ENCODE peak calls at places on chromosomes 4 and X, in five cellular contexts. M is astrocyte of the spinal cord, G is osteocyte, T is GM12864, W is tibial artery. K is an unnamed sample.

GRCh38 chrX:48883729-48884128 is 13.8 kb downstream of the TIMM17B start:
- DNase-seq in M (no peak), G (no peak), W (no peak), T (no peak), K (no peak)

GRCh38 chr4:92303621-92304027 is at the start of gene GRID2:
- DNase-seq in G (no peak), T (no peak), W (no peak), M (peak), K (no peak)

GRCh38 chr4:122758033-122758432 is 25.5 kb downstream of the BBS12 start:
- DNase-seq in W (no peak), M (peak), T (no peak), G (no peak), K (peak)

GRCh38 chrX:40418413-40419195 is 162.2 kb upstream of the ATP6AP2 start:
- DNase-seq in G (no peak), T (no peak), M (peak), W (no peak), K (no peak)

GRCh38 chrX:24694825-24695224 is 1.1 kb downstream of the POLA1 start:
- DNase-seq in T (no peak), G (no peak), W (no peak), M (no peak), K (no peak)

GRCh38 chrX:39815621-39816020 is 282.1 kb downstream of the BCOR start:
- DNase-seq in G (no peak), W (no peak), M (no peak), T (no peak), K (peak)

GRCh38 chrX:138925330-138925729 is 213.8 kb upstream of the FGF13 start:
- DNase-seq in T (no peak), G (no peak), M (peak), W (no peak), K (no peak)

GRCh38 chrX:102155806-102156179 is at the start of gene BEX5:
- DNase-seq in G (no peak), W (peak), T (peak), M (peak), K (peak)

GRCh38 chrX:76109654-76110053 is 63.2 kb upstream of the PBDC1 start:
- DNase-seq in W (no peak), M (no peak), T (no peak), G (no peak), K (no peak)

GRCh38 chr4:21410372-21410771 is 538.2 kb downstream of the KCNIP4 start:
- DNase-seq in W (no peak), M (no peak), G (no peak), T (no peak), K (no peak)

GRCh38 chr4:90220453-90220852 is 93.3 kb downstream of the CCSER1 start:
- DNase-seq in T (no peak), M (no peak), G (no peak), W (no peak), K (no peak)

GRCh38 chr4:142838781-142839180 is 7.3 kb downstream of the INPP4B start:
- DNase-seq in G (no peak), T (no peak), W (no peak), M (no peak), K (no peak)

GRCh38 chr4:40843696-40844095 is 93.9 kb downstream of the NSUN7 start:
- DNase-seq in G (no peak), W (no peak), T (no peak), M (no peak), K (peak)

GRCh38 chr4:152508386-152508785 is 27.5 kb downstream of the FBXW7 start:
- DNase-seq in G (no peak), T (no peak), M (no peak), W (no peak), K (no peak)

GRCh38 chrX:12383196-12383595 is 244.9 kb downstream of the FRMPD4 start:
- DNase-seq in G (no peak), T (no peak), W (no peak), M (no peak), K (no peak)

GRCh38 chr4:179666226-179666625 is 2224.0 kb upstream of the AGA start:
- DNase-seq in G (no peak), M (no peak), W (no peak), T (no peak), K (no peak)

GRCh38 chr4:80186666-80187065 is 10.6 kb upstream of the PRDM8 start:
- DNase-seq in G (no peak), T (no peak), W (no peak), M (no peak), K (peak)

GRCh38 chr4:70437212-70437611 is 34.8 kb upstream of the MUC7 start:
- DNase-seq in M (no peak), G (no peak), W (no peak), T (no peak), K (no peak)

GRCh38 chr4:4387531-4388311 is 819 bp downstream of the NSG1 start:
- DNase-seq in W (no peak), M (no peak), G (no peak), T (no peak), K (no peak)

GRCh38 chrX:64975491-64975890 is 759 bp downstream of the ZC4H2 start:
- DNase-seq in W (peak), T (no peak), G (peak), M (peak), K (peak)

GRCh38 chr4:6343950-6344408 is 74.3 kb downstream of the WFS1 start:
- DNase-seq in T (no peak), G (no peak), M (peak), W (no peak), K (no peak)

GRCh38 chr4:143599827-143600226 is 86.3 kb downstream of the SMARCA5 start:
- DNase-seq in M (no peak), T (no peak), W (no peak), G (no peak), K (no peak)

GRCh38 chr4:111879539-111879938 is 265.7 kb upstream of the FAM241A start:
- DNase-seq in T (no peak), W (no peak), M (no peak), G (no peak), K (no peak)

GRCh38 chrX:131729295-131729694 is 185.4 kb downstream of the OR13H1 start:
- DNase-seq in T (no peak), M (peak), W (no peak), G (peak), K (no peak)

GRCh38 chrX:154444001-154444754 is at the start of gene FAM50A:
- DNase-seq in T (no peak), W (peak), M (peak), G (no peak), K (peak)

GRCh38 chrX:42992199-42992943 is 214.4 kb upstream of the PPP1R2C start:
- DNase-seq in M (peak), T (no peak), G (no peak), W (no peak), K (no peak)

GRCh38 chrX:1248381-1249061 is 20.1 kb upstream of the CSF2RA start:
- DNase-seq in W (no peak), T (no peak), G (no peak), M (no peak), K (peak)

GRCh38 chr4:153291562-153291961 is 52.9 kb upstream of the MND1 start:
- DNase-seq in T (no peak), M (no peak), G (no peak), W (no peak), K (no peak)

GRCh38 chr4:155604718-155605601 is 61.7 kb upstream of the GUCY1A1 start:
- DNase-seq in W (peak), M (peak), G (no peak), T (no peak), K (no peak)

GRCh38 chr4:113555868-113556267 is 205.7 kb downstream of the CAMK2D start:
- DNase-seq in M (no peak), W (no peak), T (no peak), G (no peak), K (no peak)

GRCh38 chr4:99966692-99967091 is 16.6 kb upstream of the H2AZ1 start:
- DNase-seq in W (no peak), G (no peak), M (no peak), T (no peak), K (no peak)

DNA sequence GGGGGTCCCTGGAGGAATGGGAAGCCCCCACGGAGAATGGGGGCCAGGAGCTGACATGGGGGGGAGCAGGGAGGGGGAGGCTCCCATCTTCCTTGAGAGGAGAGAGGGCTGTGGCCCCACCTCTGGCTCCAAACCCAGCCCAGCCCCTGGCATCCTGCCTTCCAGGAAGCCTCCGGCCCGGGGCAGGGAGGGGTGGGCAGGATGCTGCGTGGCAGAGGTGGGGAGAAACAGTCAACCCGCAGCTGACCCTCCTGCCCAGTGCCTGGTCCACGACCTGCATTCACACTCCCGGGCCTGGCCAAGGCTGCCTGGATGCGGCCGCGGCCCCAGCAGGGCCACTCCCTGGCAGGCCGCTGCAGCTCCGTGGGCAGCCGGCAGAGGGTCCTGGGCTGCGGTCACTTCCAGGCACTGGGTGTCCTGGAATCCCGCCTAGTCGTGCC is 39.0 kb downstream of the CPLX1 start:
- DNase-seq in G (no peak), T (no peak), M (no peak), W (no peak), K (no peak)
- TF ChIP-seq CTCF in G (no peak), T (peak), M (peak), W (no peak), K (no peak)

GRCh38 chr4:38237139-38237538 is 276.9 kb downstream of the PTTG2 start:
- DNase-seq in W (no peak), G (no peak), M (peak), T (no peak), K (no peak)
- TF ChIP-seq CTCF in W (no peak), G (no peak), M (no peak), T (no peak), K (no peak)

GRCh38 chr4:173752610-173753009 is 222.6 kb upstream of the HAND2 start:
- DNase-seq in T (peak), W (no peak), M (no peak), G (no peak), K (peak)
- TF ChIP-seq CTCF in T (peak), W (peak), M (peak), G (peak), K (peak)

GRCh38 chr4:1579834-1580686 is 104.1 kb downstream of the FAM53A start:
- DNase-seq in M (peak), W (peak), T (no peak), G (peak), K (peak)

GRCh38 chr4:1584498-1584897 is 99.6 kb downstream of the FAM53A start:
- DNase-seq in G (no peak), M (no peak), T (no peak), W (no peak), K (no peak)

GRCh38 chr4:1583859-1584258 is 100.3 kb downstream of the FAM53A start:
- DNase-seq in W (no peak), G (no peak), M (no peak), T (no peak), K (no peak)

GRCh38 chr4:1582227-1582626 is 101.9 kb downstream of the FAM53A start:
- DNase-seq in G (no peak), W (no peak), M (no peak), T (no peak), K (no peak)

DNA sequence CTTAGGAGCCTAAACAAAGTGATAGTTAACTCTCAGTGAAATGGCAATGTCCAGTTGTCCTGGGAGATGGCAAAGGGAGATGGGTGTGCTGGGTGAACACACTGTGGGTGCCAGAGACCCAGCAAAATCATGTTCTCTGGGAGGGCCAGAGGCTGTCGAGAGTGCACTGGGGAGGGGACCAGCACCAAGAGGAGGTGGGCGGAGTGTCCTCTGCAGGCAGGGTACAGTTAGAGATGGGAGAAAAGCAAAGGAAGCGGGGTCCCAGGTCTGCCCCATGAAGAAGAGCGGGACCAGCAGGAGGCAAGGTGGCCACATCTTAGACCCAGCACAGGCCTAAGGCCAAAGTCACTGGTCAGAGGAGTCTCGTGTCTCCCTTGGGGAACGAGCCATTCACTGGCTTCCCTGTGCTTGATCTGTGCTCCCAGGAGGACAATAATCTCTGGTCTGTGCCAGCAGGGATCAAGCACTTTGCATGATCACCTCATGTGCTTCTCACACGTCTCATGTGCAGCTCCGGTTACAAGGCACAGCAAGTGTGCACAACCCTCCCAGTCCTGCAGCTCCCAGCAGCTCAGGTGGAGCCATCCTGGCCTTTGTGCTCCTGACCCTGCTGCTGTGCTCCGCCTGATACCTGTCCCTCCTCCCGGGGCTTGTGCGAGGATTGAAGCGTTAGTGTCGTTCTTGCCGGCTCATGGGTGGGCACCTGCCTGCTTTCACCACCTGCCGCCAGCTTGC is 100.9 kb downstream of the FAM53A start:
- DNase-seq in G (no peak), M (no peak), T (no peak), W (no peak), K (no peak)
- TF ChIP-seq CTCF in G (no peak), M (no peak), T (no peak), W (no peak), K (no peak)

DNA sequence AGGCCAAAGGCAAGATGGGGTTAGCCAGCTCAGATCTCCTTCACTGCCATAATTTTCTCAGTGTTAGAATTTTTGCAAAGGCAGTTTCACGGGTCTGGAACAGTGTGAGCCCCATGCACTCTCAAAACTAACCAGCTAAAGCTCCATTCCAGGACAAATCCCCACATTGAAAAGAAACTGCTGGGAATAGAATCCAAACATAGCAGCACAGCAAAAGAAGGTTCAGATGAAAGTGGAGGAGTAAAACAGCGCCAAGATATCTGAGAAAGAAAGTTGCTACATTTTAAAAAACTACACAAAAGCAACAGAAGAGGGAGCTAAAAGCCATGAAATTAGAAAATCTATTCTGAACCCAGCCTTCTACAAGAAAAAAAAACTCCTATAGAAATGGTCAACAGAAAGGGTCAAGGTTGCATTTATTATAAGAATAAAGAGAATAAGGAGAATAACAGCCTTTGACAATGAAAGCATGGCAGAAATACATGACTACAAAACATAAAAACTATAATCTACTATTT is 39.6 kb upstream of the SLC7A3 start:
- DNase-seq in M (peak), W (no peak), T (no peak), G (no peak), K (peak)
- TF ChIP-seq CTCF in M (peak), W (peak), T (no peak), G (peak), K (no peak)

DNA sequence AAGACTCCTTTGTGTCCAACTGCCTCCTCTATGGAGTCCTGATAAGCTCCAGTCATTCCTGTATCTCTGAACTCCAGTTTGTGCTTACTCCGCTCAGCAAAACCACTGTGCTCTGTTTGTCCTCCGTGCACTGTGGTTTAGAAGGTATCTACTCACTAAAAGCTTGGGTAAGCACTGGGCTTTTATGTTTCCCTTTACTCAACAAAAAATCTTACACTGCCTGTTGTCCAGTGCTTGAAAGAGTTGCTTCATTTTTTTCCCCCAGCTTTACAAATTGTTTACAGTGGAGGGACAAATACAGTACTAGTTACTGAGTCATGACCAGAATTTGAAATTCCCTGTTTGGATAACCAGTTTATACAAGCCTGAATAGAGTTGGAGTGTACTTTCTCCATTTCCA is 545.3 kb upstream of the FAT1 start:
- DNase-seq in W (no peak), G (no peak), M (peak), T (no peak), K (no peak)
- TF ChIP-seq CTCF in W (no peak), G (no peak), M (no peak), T (no peak), K (no peak)

GRCh38 chr4:2409381-2409783 is 9.1 kb downstream of the ZFYVE28 start:
- DNase-seq in W (no peak), G (no peak), T (no peak), M (no peak), K (no peak)
- TF ChIP-seq CTCF in W (no peak), G (no peak), T (no peak), M (no peak), K (no peak)

GRCh38 chr4:115852767-115853091 is 739.3 kb upstream of the NDST4 start:
- DNase-seq in M (no peak), G (no peak), W (no peak), T (no peak), K (no peak)

GRCh38 chr4:115850799-115851509 is 737.5 kb upstream of the NDST4 start:
- DNase-seq in G (no peak), W (no peak), M (no peak), T (no peak), K (peak)

DNA sequence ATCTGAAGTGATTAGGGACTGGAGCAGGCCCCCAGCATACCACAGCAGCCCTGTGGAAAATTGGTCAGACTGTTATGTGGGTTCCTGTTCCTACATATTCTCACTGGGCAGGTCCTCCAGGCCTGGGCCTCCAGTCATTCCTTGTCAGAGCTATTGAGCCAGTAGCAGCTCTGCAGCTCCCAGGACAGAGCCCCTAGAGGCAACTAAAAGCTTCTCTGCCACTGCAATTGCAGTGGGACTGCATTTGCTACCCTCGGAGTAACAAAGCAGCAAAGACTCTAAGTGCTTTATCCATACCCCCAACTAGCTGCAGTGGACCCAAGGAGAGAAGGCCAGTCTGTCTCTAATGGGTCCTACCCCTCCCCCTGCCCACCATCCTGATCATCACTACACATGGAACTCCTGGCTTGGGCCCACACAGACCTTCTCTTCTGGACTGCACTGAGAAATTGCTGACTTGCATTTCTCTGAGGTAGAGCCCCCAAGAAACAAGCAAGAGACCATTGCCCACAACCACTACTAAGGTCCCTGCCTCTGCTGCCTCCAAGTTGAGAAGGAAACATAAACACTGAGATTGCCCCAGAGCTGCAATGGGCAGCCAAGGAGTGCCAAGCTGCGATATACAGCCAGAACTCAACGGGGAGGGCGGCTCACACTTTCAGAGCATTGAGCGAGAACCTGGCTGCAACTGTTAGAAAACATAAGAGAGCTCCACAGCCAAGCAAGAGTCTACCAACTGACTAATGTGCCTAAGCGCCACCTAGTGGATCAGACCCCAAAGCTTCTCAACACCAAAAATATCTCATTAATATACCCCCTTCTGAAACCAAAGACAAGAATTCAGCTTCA is 738.7 kb upstream of the NDST4 start:
- DNase-seq in M (peak), G (no peak), W (peak), T (peak), K (peak)
- TF ChIP-seq CTCF in M (peak), G (peak), W (no peak), T (peak), K (peak)

DNA sequence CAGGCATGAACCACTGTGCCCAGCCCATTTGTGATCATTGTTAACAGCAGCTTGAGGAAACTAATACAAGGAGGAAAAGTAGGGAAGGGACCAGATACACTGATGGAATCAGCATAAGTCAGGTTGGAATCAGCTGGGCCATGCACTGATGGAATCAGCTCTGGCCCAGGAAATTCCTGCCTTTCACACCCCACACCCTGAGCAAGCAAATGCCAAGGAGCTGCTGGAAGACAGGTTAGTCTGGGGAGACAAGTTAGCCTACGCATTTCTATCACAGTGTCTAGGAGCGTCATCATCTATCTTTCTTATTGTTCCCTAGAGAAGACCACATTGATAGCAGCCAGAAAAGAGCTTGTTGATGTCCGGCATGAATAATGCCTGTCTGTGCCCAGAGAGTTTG is 16.3 kb upstream of the CEP135 start:
- DNase-seq in T (no peak), M (no peak), W (no peak), G (no peak), K (no peak)
- TF ChIP-seq CTCF in T (no peak), M (no peak), W (no peak), G (no peak), K (no peak)

DNA sequence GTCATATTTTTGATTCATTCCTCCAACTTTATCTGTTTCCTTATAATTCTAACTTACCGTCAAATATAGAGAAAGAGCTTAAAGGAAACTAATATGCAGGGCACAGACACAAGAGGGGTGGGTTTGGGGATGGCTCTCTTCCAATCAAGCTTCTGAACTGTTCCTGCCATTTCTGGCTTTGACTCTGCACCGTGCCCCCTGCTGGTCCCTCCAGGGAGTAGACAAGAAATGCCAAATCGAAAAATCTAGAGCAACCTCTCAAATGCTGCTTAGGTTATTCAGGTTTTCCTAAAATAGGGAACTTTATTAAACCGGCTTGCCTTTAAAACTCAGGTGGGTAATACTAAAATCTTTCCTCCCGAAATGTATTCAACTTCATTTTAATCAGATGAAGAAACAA is 39.8 kb upstream of the VCX3A start:
- DNase-seq in M (no peak), G (no peak), T (no peak), W (no peak), K (no peak)
- TF ChIP-seq CTCF in M (no peak), G (no peak), T (no peak), W (no peak), K (no peak)